ENCODE peak calls at places on chromosomes 16 and 17, in four cellular contexts. E is HCT116, T is endodermal cell, R is A549. A is an unnamed sample.

GRCh38 chr17:15168379-15168778 is 96.7 kb downstream of the PMP22 start:
- DNase-seq in T (no peak), E (no peak), R (no peak), A (no peak)

GRCh38 chr17:45144199-45145034 is 3.9 kb upstream of the HEXIM1 start:
- DNase-seq in T (peak; percentile 78), R (no peak), E (no peak), A (no peak)

GRCh38 chr17:76598004-76598439 is 12.4 kb upstream of the ST6GALNAC2 start:
- DNase-seq in R (no peak), E (no peak), T (no peak), A (no peak)

GRCh38 chr16:70650216-70650615 is 3.9 kb downstream of the IL34 start:
- DNase-seq in T (no peak), R (no peak), E (no peak), A (no peak)

GRCh38 chr17:44314869-44315661 is 6.7 kb downstream of the RUNDC3A start:
- DNase-seq in E (no peak), R (peak; percentile 93), T (peak; percentile 94), A (peak; percentile 28)

GRCh38 chr16:88769617-88770458 is 15.2 kb downstream of the PIEZO1 start:
- DNase-seq in T (peak; percentile 97), E (no peak), R (peak; percentile 66), A (no peak)

GRCh38 chr17:70405492-70406220 is 236.3 kb downstream of the KCNJ2 start:
- DNase-seq in R (peak; percentile 71), E (peak; percentile 4), T (no peak), A (peak; percentile 71)

GRCh38 chr17:348692-349425 is 3.7 kb downstream of the RPH3AL start:
- DNase-seq in T (no peak), R (peak; percentile 78), E (no peak), A (no peak)

GRCh38 chr16:88747588-88748301 is 37.3 kb downstream of the PIEZO1 start:
- DNase-seq in T (peak; percentile 90), R (peak; percentile 91), E (peak; percentile 67), A (peak; percentile 54)

GRCh38 chr16:50460538-50461399 is 87.4 kb upstream of the NKD1 start:
- DNase-seq in T (peak; percentile 39), E (no peak), R (no peak), A (no peak)

GRCh38 chr17:81474958-81475357 is 37.6 kb downstream of the ACTG1 start:
- DNase-seq in E (no peak), T (no peak), R (no peak), A (no peak)

GRCh38 chr16:65098916-65099315 is 22.9 kb downstream of the CDH11 start:
- DNase-seq in E (no peak), R (no peak), T (no peak), A (no peak)

GRCh38 chr16:63613701-63614100 is 1508.2 kb downstream of the CDH11 start:
- DNase-seq in T (no peak), E (no peak), R (peak; percentile 41), A (no peak)

GRCh38 chr17:81541123-81541522 is 11.0 kb downstream of the FAAP100 start:
- DNase-seq in E (no peak), R (no peak), T (no peak), A (no peak)

GRCh38 chr16:65106792-65107191 is 15.1 kb downstream of the CDH11 start:
- DNase-seq in T (no peak), E (no peak), R (no peak), A (no peak)

GRCh38 chr16:67260426-67261063 is 11.8 kb downstream of the SLC9A5 start:
- DNase-seq in E (no peak), T (peak; percentile 75), R (no peak), A (no peak)

GRCh38 chr17:66655861-66656260 is 179.1 kb upstream of the CACNG5 start:
- DNase-seq in R (no peak), T (no peak), E (no peak), A (peak; percentile 79)

GRCh38 chr17:7318121-7318860 is 3.1 kb upstream of the GPS2 start:
- DNase-seq in E (no peak), R (no peak), T (no peak), A (no peak)

GRCh38 chr16:84508502-84508901 is 4.0 kb upstream of the MEAK7 start:
- DNase-seq in T (no peak), E (no peak), R (no peak), A (no peak)
- H3K4me3 ChIP-seq in T (no peak overlapping the region), E (no peak overlapping the region), R (no peak overlapping the region), A (no peak overlapping the region)

GRCh38 chr17:32302037-32302436 is 36.4 kb downstream of the RHBDL3 start:
- DNase-seq in T (no peak), E (no peak), R (no peak), A (no peak)
- H3K9me3 ChIP-seq in T (no peaks in the 10 kb centered on the region), E (no peaks in the 10 kb centered on the region), R (no peaks in the 10 kb centered on the region), A (no peaks in the 10 kb centered on the region)

GRCh38 chr17:35797918-35798317 is 2.5 kb upstream of the MMP28 start:
- DNase-seq in R (no peak), E (no peak), T (no peak), A (no peak)

GRCh38 chr17:35795007-35795870 is at the start of gene MMP28:
- DNase-seq in E (no peak), R (peak; percentile 70), T (peak; percentile 87), A (peak; percentile 50)

GRCh38 chr17:35797370-35797769 is 1.9 kb upstream of the MMP28 start:
- DNase-seq in E (no peak), T (no peak), R (no peak), A (no peak)

GRCh38 chr17:35796942-35797341 is 1.5 kb upstream of the MMP28 start:
- DNase-seq in R (no peak), E (no peak), T (no peak), A (no peak)

GRCh38 chr17:35795871-35796265 is 427 bp upstream of the MMP28 start:
- DNase-seq in R (no peak), T (no peak), E (no peak), A (no peak)
- H3K4me3 ChIP-seq in R (peak overlapping the region; percentile 56), T (peak overlapping the region; percentile 59), E (peak overlapping the region; percentile 68), A (peak overlapping the region; percentile 47)

GRCh38 chr17:21298983-21299519 is 14.5 kb downstream of the MAP2K3 start:
- DNase-seq in R (no peak), T (no peak), E (no peak), A (no peak)
- H3K9me3 ChIP-seq in R (no peaks in the 10 kb centered on the region), T (no peaks in the 10 kb centered on the region), E (peaks cover 3% of the 10 kb centered on the region), A (no peaks in the 10 kb centered on the region)

DNA sequence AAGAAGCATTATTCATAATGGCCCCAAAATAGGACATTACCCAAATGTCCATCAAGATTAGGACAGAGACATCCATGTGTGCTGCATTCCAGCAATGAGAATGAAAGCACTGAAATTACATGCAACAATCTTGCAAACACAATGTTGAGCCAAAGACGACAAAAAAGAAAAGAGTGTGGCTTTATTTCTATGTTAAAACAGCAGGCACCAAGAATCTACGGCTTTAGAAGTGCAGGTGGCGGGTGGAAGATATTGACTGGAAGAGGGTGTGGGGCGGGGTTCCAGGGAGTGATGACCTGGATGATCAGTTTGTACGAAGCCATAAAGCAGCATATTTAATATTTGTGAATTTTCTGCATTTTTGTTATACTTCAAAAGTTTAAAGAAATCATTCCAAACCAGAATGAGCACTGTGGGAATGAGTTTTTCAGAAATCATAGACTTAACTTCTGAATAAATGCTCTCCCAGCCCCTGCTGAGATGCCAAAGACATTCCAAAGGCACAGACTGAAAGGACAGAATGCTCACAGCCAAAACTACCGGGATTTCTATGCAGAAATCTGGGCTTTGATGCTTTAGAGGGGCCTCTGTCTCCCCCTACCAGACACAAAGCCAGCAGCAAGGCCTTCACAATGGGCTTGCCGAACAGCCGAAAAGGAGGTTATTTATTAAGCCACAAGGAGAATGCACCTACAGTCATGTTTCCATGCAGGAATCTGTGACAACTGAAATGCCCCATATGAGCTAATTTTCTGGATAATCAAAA is 361.6 kb downstream of the GRIN2A start:
- DNase-seq in R (no peak), T (peak; percentile 81), E (no peak), A (no peak)
- H3K4me3 ChIP-seq in R (no peak overlapping the region), T (no peak overlapping the region), E (no peak overlapping the region), A (no peak overlapping the region)

DNA sequence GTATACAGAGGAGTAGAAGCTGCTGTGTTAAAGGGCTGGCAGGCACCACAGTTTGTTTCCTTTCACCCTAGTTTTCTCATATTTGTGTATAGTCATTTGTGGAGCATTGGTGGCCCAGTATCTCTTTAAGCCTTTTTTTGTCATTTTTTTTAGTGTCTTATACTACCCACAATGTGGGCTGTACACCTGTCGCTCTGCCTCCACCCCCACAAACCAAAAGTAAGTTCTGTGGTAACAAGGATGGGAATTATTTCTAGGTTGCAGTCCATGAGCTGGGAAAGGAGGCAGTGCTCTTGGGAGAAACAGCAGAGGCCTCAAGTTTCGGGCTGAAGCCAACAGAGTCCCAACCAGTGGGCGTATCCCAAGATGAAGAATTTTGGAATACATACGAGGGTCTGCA is 6.2 kb downstream of the ZNF75A start:
- DNase-seq in E (no peak), R (no peak), T (no peak), A (no peak)
- H3K9me3 ChIP-seq in E (peaks cover 9% of the 10 kb centered on the region), R (peaks cover 98% of the 10 kb centered on the region), T (peaks cover 100% of the 10 kb centered on the region), A (peaks cover 55% of the 10 kb centered on the region)

GRCh38 chr17:78357177-78357586 is 2.7 kb downstream of the SOCS3 start:
- DNase-seq in E (no peak), R (no peak), T (no peak), A (peak; percentile 83)
- H3K4me3 ChIP-seq in E (no peak overlapping the region), R (peak overlapping the region; percentile 86), T (peak overlapping the region; percentile 94), A (peak overlapping the region; percentile 99)